ENCODE peak calls at places on chromosomes 12 and 14, in seven cellular contexts. W is AG04450, Y is fibroblast of mammary gland, D is OCI-LY7, I is NCI-H82, G is COR-L47, H is iris pigment epithelial cell. O is an unnamed sample.

GRCh38 chr12:101608301-101609133 is 13.7 kb downstream of the MYBPC1 start:
- DNase-seq in W (no peak), Y (no peak), D (no peak), I (no peak), G (peak; percentile 13), H (no peak), O (no peak)

GRCh38 chr12:84276215-84276614 is 636.4 kb downstream of the SLC6A15 start:
- DNase-seq in W (no peak), Y (no peak), D (no peak), I (peak; percentile 26), G (no peak), H (peak; percentile 19), O (no peak)

GRCh38 chr12:89451876-89452275 is 72.7 kb downstream of the GALNT4 start:
- DNase-seq in W (peak; percentile 60), Y (peak; percentile 43), D (no peak), I (no peak), G (no peak), H (peak; percentile 96), O (no peak)

GRCh38 chr14:68391292-68392014 is 401.4 kb downstream of the ZFP36L1 start:
- DNase-seq in W (no peak), Y (peak; percentile 70), D (no peak), I (no peak), G (no peak), H (peak; percentile 82), O (no peak)

GRCh38 chr12:106741247-106741646 is 33.2 kb upstream of the RIC8B start:
- DNase-seq in W (no peak), Y (no peak), D (no peak), I (no peak), G (no peak), H (no peak), O (no peak)

GRCh38 chr12:49288922-49289555 is 5.9 kb upstream of the PRPH start:
- DNase-seq in W (no peak), Y (no peak), D (no peak), I (no peak), G (no peak), H (no peak), O (no peak)

GRCh38 chr14:55641954-55642353 is 61.9 kb downstream of the KTN1 start:
- DNase-seq in W (no peak), Y (no peak), D (no peak), I (no peak), G (no peak), H (no peak), O (no peak)

GRCh38 chr12:72471806-72472205 is 199.6 kb downstream of the TRHDE start:
- DNase-seq in W (no peak), Y (no peak), D (no peak), I (no peak), G (no peak), H (no peak), O (no peak)

GRCh38 chr12:58349161-58349560 is 407.8 kb downstream of the ATP23 start:
- DNase-seq in W (no peak), Y (no peak), D (no peak), I (peak; percentile 22), G (no peak), H (no peak), O (no peak)

GRCh38 chr14:104425763-104426691 is 153.5 kb upstream of the C14orf180 start:
- DNase-seq in W (no peak), Y (no peak), D (no peak), I (no peak), G (no peak), H (no peak), O (no peak)

GRCh38 chr14:96095581-96096476 is 56.7 kb downstream of the C14orf132 start:
- DNase-seq in W (peak; percentile 91), Y (peak; percentile 82), D (no peak), I (peak; percentile 91), G (peak; percentile 97), H (peak; percentile 77), O (no peak)

GRCh38 chr14:71117839-71118743 is 210.8 kb downstream of the PCNX1 start:
- DNase-seq in W (peak; percentile 64), Y (peak; percentile 89), D (peak; percentile 24), I (no peak), G (no peak), H (peak; percentile 97), O (no peak)

GRCh38 chr14:75204106-75204505 is 27.7 kb upstream of the TMED10 start:
- DNase-seq in W (no peak), Y (no peak), D (no peak), I (no peak), G (no peak), H (peak; percentile 44), O (no peak)

GRCh38 chr12:52865090-52865944 is 16.5 kb upstream of the KRT78 start:
- DNase-seq in W (peak; percentile 47), Y (peak; percentile 69), D (peak; percentile 25), I (peak; percentile 86), G (peak; percentile 72), H (peak; percentile 56), O (peak; percentile 34)

GRCh38 chr14:104598461-104599273 is 5.9 kb downstream of the TMEM179 start:
- DNase-seq in W (no peak), Y (no peak), D (no peak), I (no peak), G (peak; percentile 65), H (no peak), O (no peak)

GRCh38 chr14:90621205-90621600 is 195.0 kb downstream of the TTC7B start:
- DNase-seq in W (no peak), Y (no peak), D (no peak), I (no peak), G (no peak), H (no peak), O (no peak)

GRCh38 chr14:39762576-39763401 is 330.6 kb upstream of the FBXO33 start:
- DNase-seq in W (no peak), Y (no peak), D (peak; percentile 78), I (no peak), G (no peak), H (no peak), O (no peak)

GRCh38 chr12:122981587-122982493 is 1.4 kb downstream of the ARL6IP4 start:
- DNase-seq in W (no peak), Y (no peak), D (no peak), I (no peak), G (no peak), H (no peak), O (peak; percentile 24)

GRCh38 chr12:68893741-68894140 is 39.2 kb downstream of the CPM start:
- DNase-seq in W (no peak), Y (no peak), D (no peak), I (no peak), G (no peak), H (no peak), O (no peak)

GRCh38 chr12:121592323-121592722 is 11.5 kb upstream of the KDM2B start:
- DNase-seq in W (no peak), Y (no peak), D (no peak), I (no peak), G (no peak), H (no peak), O (no peak)

GRCh38 chr12:52813885-52814709 is at the start of gene KRT4:
- DNase-seq in W (no peak), Y (no peak), D (no peak), I (no peak), G (no peak), H (no peak), O (no peak)

GRCh38 chr14:52110441-52111086 is 41.7 kb upstream of the NID2 start:
- DNase-seq in W (peak; percentile 55), Y (peak; percentile 74), D (no peak), I (no peak), G (no peak), H (peak; percentile 82), O (no peak)

GRCh38 chr12:80780746-80781145 is 64.0 kb downstream of the MYF5 start:
- DNase-seq in W (no peak), Y (no peak), D (no peak), I (no peak), G (no peak), H (no peak), O (no peak)

GRCh38 chr12:45518516-45519235 is 210.8 kb upstream of the ARID2 start:
- DNase-seq in W (no peak), Y (no peak), D (no peak), I (no peak), G (no peak), H (no peak), O (no peak)

GRCh38 chr12:110342157-110342556 is 61.1 kb downstream of the ATP2A2 start:
- DNase-seq in W (no peak), Y (no peak), D (no peak), I (no peak), G (no peak), H (no peak), O (no peak)

GRCh38 chr12:58502236-58502635 is 418.1 kb downstream of the LRIG3 start:
- DNase-seq in W (no peak), Y (peak; percentile 44), D (no peak), I (peak; percentile 66), G (peak; percentile 96), H (no peak), O (no peak)

GRCh38 chr12:46585854-46586621 is 213.5 kb upstream of the SLC38A2 start:
- DNase-seq in W (peak; percentile 78), Y (peak; percentile 65), D (peak; percentile 4), I (peak; percentile 42), G (no peak), H (peak; percentile 91), O (no peak)

GRCh38 chr14:64636980-64637429 is 67.2 kb upstream of the PLEKHG3 start:
- DNase-seq in W (no peak), Y (no peak), D (no peak), I (no peak), G (no peak), H (no peak), O (no peak)

GRCh38 chr12:124811633-124812032 is 52.0 kb downstream of the SCARB1 start:
- DNase-seq in W (no peak), Y (no peak), D (no peak), I (no peak), G (no peak), H (no peak), O (no peak)

GRCh38 chr14:94887591-94887990 is 117.7 kb upstream of the GSC start:
- DNase-seq in W (no peak), Y (no peak), D (no peak), I (no peak), G (no peak), H (no peak), O (no peak)

GRCh38 chr12:99223554-99223953 is 424.0 kb upstream of the GARIN6 start:
- DNase-seq in W (no peak), Y (no peak), D (peak; percentile 11), I (no peak), G (no peak), H (no peak), O (no peak)

GRCh38 chr12:113967368-113967767 is 1.2 kb upstream of the RBM19 start:
- DNase-seq in W (no peak), Y (no peak), D (no peak), I (no peak), G (no peak), H (no peak), O (no peak)

GRCh38 chr14:81062816-81063215 is 107.4 kb downstream of the TSHR start:
- DNase-seq in W (no peak), Y (peak; percentile 2), D (peak; percentile 72), I (peak; percentile 63), G (peak; percentile 27), H (no peak), O (peak; percentile 81)

GRCh38 chr14:23352506-23353432 is at the start of gene SLC22A17:
- DNase-seq in W (peak; percentile 81), Y (peak; percentile 85), D (no peak), I (peak; percentile 100), G (peak; percentile 61), H (peak; percentile 91), O (no peak)

GRCh38 chr12:597926-598568 is 65.2 kb downstream of the NINJ2 start:
- DNase-seq in W (no peak), Y (no peak), D (no peak), I (no peak), G (no peak), H (no peak), O (no peak)

GRCh38 chr14:25868521-25869314 is 729.1 kb downstream of the NOVA1 start:
- DNase-seq in W (no peak), Y (no peak), D (no peak), I (no peak), G (no peak), H (no peak), O (no peak)